ENCODE peak calls at places on chromosomes 6 and 20, in five cellular contexts. C is spleen, A is A549, O is sigmoid colon, S is ovary. F is an unnamed sample. For H3K4me1, the result is how much of the 10 kb centered on the place peaks cover.

GRCh38 chr6:5084192-5084786 is 852 bp upstream of the PPP1R3G start:
- DNase-seq in C (peak), O (peak), A (no peak), S (peak), F (no peak)

GRCh38 chr6:139877828-139878405 is 503.5 kb upstream of the CITED2 start:
- DNase-seq in C (no peak), O (no peak), A (no peak), S (no peak), F (no peak)

GRCh38 chr20:33793011-33793931 is 17.9 kb upstream of the CHMP4B start:
- DNase-seq in O (peak), A (no peak), C (peak), S (no peak), F (no peak)

GRCh38 chr6:100899202-100899601 is 18.1 kb upstream of the ASCC3 start:
- DNase-seq in A (no peak), S (no peak), C (no peak), O (no peak), F (no peak)

GRCh38 chr6:148545901-148546300 is 200.9 kb upstream of the UST start:
- DNase-seq in S (no peak), O (no peak), C (no peak), A (no peak), F (no peak)

GRCh38 chr20:13814672-13815071 is 29.8 kb downstream of the NDUFAF5 start:
- DNase-seq in O (no peak), A (no peak), S (no peak), C (no peak), F (no peak)

GRCh38 chr6:125986295-125986955 is at the start of gene TRMT11:
- DNase-seq in A (peak), S (peak), C (peak), O (peak), F (peak)

GRCh38 chr20:21936720-21937380 is 231.4 kb downstream of the PAX1 start:
- DNase-seq in C (no peak), A (no peak), S (no peak), O (no peak), F (no peak)

GRCh38 chr6:169141706-169142705 is 111.6 kb downstream of the THBS2 start:
- DNase-seq in C (peak), O (peak), A (no peak), S (no peak), F (no peak)

GRCh38 chr20:25249198-25249931 is 1.5 kb downstream of the PYGB start:
- DNase-seq in C (no peak), O (no peak), A (no peak), S (no peak), F (peak)

GRCh38 chr6:82951389-82951788 is 114.3 kb downstream of the UBE3D start:
- DNase-seq in S (no peak), A (no peak), C (no peak), O (no peak), F (no peak)

GRCh38 chr6:6580225-6580870 is 8.2 kb upstream of the LY86 start:
- DNase-seq in O (no peak), C (no peak), A (no peak), S (no peak), F (no peak)

GRCh38 chr6:141744971-141745370 is 387.8 kb upstream of the GJE1 start:
- DNase-seq in S (no peak), O (no peak), A (no peak), C (no peak), F (no peak)

GRCh38 chr20:1830240-1830639 is 65.0 kb upstream of the SIRPA start:
- DNase-seq in A (peak), C (no peak), S (no peak), O (no peak), F (no peak)

GRCh38 chr6:81075974-81076373 is 676.5 kb downstream of the TENT5A start:
- DNase-seq in A (no peak), S (no peak), C (no peak), O (no peak), F (no peak)

GRCh38 chr6:56555438-56555872 is 87.2 kb downstream of the DST start:
- DNase-seq in A (no peak), O (peak), C (no peak), S (peak), F (no peak)

DNA sequence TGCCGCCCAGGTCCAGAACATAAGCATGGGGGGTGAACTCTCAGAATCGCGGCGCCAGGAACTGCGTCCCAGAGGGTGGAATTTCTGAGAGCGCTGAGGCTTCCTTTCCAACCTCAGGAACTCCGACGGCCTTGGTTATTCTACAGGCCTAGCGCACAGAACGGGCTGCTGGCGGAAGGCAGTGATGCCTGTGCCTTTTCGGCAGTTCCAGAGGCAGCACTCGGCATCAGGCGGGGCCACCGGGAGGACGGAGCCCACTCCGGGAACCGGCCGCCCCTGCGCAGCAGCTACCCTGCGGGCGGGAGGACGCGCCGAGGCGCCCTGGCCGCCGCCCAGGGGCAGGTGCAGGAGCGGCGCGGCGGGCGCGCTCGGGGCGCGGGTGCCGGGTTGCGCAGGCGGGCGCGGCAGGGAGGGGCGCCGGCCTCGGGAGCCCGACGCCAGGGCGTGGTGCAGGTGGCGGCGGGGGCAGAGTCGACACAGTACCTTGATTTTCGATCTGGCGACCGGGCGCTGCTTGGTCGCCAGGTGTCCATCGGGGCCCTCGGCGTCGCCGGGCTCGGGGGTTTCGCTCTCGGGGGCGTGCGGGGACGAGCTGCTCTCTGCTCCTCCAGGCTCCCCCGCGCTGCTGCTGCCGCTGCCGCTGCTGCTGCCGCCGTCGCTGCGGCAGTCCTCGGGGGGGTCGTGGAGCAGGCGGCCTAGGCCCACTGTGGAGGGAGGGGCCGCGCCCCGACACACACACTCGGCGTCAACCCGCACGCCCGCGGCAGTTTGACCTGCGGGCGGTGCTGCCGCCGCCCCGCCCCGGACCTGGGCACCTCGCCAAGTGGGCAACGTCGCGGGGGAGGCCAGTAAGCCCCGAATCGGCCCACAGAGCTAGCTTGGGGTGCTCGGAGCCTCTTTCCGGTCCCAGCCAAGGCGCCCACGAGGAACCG is 1.3 kb downstream of the OVOL2 start:
- DNase-seq in C (no peak), A (no peak), O (no peak), S (no peak), F (no peak)
- TF ChIP-seq POLR2A in C (no peak), A (no peak), O (no peak), S (no peak), F (no peak)

GRCh38 chr6:33784787-33785186 is 4.1 kb downstream of the LEMD2 start:
- DNase-seq in O (no peak), S (no peak), A (no peak), C (no peak), F (no peak)

GRCh38 chr6:33787954-33788693 is 806 bp downstream of the LEMD2 start:
- DNase-seq in O (peak), C (peak), A (peak), S (peak), F (no peak)

GRCh38 chr6:33785766-33786165 is 3.2 kb downstream of the LEMD2 start:
- DNase-seq in O (no peak), A (no peak), C (no peak), S (no peak), F (no peak)

GRCh38 chr6:33787336-33787953 is 1.5 kb downstream of the LEMD2 start:
- DNase-seq in O (no peak), C (no peak), A (no peak), S (no peak), F (no peak)

DNA sequence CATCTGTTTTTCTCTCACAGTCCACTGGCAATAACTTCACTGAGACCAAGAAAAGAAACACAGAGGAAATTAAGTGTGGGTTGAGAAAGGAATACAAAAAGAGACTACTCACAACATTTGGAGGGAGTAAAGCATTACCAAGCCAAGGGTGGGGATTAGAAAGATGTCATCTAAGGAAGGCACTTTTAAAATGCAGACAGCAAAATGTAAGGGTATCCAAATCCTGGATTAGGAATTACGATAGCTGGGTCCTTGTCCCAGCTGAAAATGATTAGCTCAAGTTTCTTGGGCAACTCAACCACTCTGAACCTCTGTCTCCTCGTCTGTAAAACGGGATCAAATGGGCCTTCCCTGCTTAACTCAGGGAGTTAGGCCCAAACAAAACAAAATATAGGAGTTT is 2.2 kb downstream of the LEMD2 start:
- DNase-seq in S (no peak), C (no peak), O (no peak), A (no peak), F (no peak)
- H3K4me1 ChIP-seq in S (under half), C (under half), O (under half), A (under half), F (under half)

DNA sequence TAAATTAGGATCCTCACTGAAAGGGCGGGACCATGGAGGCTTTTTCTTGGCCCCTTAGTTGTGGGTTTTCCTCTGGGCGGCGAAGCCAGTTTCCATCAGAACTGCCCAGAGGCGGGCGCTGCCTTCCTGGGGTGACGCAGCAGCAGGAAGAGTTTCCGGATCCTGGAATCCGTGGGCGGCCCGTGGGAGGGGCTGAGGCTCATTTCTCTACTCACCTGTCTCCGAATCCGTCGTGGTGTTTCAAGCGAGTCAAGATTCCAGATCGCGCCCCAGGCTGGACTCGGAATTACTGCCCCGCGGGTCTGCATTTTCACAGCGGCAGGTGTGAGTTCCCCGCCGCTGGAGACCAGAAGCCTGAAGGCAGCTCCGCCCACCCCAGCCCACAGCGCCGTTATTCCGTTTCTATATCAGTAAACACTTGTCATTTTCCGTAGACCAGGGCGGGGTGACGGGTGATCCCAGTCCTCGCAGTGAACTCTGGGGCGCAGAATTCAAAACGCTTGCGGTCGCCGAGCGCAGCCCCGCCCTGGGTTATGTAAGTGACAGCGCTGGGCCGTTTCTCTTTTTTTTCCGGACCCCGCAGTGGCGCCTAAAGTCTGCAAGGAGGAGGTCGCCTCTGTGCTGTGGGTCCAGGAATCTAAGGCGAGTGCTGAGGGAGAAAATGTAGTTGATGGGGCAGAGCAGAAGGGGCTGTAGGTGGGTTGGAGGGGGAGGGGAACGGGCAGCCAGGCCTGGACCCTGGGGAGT is 27.2 kb upstream of the POU5F1 start:
- DNase-seq in C (peak), A (peak), O (peak), S (peak), F (peak)
- TF ChIP-seq CTCF in C (peak), A (no peak), O (no peak), S (no peak), F (no peak)

GRCh38 chr6:41074692-41075436 is 2.1 kb downstream of the NFYA start:
- DNase-seq in C (no peak), A (no peak), O (no peak), S (peak), F (no peak)

GRCh38 chr6:41071923-41072835 is at the start of gene OARD1:
- DNase-seq in S (peak), O (peak), C (peak), A (peak), F (peak)

GRCh38 chr6:41073968-41074691 is 1.4 kb downstream of the NFYA start:
- DNase-seq in C (no peak), A (no peak), S (no peak), O (no peak), F (no peak)

GRCh38 chr6:41072836-41073202 is at the start of gene NFYA:
- DNase-seq in A (no peak), C (no peak), S (no peak), O (no peak), F (no peak)

DNA sequence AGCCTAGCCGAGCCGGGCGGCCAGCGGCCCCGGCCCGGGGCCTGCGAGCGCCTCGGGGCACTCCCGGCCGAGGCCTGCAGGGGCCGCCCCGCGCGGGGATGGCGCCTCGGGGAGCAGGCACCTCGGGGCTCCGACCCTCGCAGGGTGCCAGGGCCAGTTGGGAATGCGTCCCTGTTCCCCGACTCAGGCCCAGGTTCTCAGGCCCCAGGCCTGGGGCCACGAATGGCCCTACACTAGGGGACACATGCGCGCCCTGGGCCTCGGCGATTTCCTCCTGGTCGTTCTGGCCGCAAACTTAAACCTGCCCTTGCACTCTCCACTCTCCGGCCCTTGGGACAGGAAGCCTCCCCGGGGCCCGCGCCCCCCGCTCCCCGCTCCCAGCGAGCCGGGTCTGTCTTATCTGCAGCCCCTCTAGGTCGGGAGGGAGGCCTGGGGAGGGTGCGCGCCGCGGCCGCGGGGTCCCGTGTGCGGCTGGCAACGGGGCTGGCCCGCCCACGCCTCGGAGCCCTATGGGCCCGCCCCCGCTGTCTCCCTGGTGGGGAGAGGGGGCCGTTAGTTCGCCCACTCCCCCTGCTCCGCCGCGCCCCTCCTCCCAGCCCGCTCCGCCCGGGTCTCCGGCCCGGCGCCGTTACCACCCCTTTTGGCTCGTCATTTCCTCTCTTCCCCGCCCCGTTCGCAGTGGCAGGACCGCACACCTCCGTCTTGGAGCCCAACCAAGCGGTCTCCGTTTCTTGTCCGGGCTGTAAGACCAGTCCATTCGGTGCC is 611 bp downstream of the NFYA start:
- DNase-seq in C (peak), A (peak), S (peak), O (peak), F (peak)
- TF ChIP-seq POLR2A in C (peak), A (peak), S (peak), O (peak), F (no peak)

GRCh38 chr20:63687419-63688233 is 8.8 kb upstream of the TNFRSF6B start:
- DNase-seq in S (no peak), O (no peak), A (no peak), C (peak), F (no peak)
- H3K4me1 ChIP-seq in S (under half), O (under half), A (under half), C (half or more), F (under half)

DNA sequence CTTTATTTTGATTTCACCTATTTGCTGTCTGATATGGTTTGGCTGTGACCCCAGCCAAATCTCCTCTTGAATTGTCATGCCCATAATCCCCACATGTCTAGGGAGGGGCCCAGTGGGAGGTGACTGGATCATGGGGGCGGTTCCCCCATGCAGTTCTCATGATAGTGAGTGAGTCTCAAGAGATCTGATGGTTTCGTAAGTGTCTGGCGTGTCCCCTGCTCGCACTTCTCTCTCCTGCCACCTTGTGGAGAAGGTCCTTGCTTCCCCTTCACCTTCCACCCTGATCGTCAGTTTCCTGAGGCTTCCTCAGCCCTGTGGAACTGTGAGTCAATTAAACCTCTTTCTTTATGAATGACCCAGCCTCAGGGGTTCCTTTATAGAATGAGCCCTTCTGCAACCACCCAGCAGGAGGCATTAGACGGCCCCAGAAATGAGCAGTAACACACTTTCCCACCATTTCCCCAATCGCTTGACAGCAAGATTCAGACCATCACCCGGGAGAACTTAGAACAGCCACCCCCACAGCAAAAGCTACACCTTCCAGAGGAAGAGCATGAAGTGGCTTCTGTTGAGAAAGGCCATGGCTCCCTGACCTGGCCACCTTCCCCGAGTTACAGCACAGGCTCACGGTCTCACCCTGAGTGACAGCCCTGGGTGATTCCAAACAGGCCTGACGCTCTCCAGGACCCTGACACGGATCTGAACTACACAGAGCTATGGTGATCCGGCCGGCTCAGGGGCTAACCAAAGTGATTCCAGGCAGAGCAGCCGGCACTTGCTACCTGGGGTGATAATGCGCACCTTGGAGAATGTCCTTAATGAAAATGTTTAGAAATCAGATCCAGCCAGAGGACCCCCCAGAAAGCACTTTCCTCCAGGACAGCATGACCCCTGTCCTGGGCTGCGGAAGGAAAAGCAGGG is 131.2 kb upstream of the CDH4 start:
- DNase-seq in S (no peak), O (no peak), C (no peak), A (no peak), F (no peak)
- TF ChIP-seq CTCF in S (no peak), O (peak), C (peak), A (peak), F (peak)

DNA sequence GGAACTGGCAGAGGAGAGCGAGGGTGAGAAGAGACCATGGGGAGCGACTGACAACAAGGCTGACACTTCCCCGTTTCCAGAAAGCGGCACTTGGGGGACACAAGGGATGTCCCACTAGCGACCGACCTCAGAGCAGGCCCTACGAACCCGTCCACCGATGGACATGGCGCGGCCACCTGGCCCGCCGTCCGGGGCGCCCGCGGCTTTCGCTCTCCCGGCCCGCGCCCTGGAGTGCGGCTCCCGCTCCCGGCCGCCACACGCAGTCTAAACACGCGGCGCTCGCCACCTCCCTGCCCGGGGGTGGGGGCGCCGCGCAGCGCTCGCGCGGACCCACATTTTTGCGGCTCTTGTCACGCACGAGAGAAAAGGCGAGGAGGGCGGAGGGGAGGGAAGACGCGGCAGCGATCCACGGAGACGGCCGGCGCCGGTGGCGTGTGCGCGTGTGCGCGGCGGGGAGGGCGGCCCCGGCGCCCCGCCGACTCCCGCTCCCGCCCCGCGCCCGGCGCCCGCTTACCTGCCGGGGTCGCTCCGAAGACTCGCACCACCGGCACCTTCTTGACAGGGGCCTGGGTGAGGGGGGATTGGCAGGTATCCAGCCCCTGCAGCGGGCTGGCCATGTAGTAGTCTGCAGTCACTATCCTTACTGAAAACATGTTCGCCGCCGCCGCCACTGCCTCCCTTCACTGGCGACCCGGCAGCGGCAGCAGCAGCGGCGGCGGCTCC is 621 bp downstream of the REV3L start:
- DNase-seq in A (no peak), O (peak), C (peak), S (peak), F (peak)
- TF ChIP-seq POLR2A in A (no peak), O (no peak), C (no peak), S (no peak), F (no peak)

DNA sequence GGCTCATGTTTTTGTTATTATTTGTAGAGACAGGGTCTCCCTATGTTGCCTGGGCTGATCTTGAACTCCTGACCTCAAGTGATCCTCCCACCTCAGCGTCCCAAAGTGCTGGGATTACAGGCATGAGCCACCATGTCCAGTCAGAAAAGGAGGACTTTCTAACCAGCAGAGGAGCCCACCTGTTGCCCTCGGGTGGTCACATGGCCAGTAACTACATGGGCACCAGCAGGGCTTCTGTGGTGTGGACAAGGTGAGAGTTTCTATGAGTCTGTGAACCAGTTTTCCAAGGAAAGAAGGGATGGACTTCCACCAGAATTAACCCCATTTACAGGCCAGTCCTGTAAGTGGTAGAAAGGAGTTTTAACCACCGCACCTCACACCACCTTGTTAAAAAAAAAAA is 125.4 kb downstream of the RIN2 start:
- DNase-seq in O (no peak), S (no peak), A (no peak), C (no peak), F (no peak)
- H3K4me1 ChIP-seq in O (under half), S (under half), A (half or more), C (under half), F (under half)